ENCODE peak calls at places on chromosomes 12 and 14, in five cellular contexts. N, B, V, F and S are unnamed samples.

GRCh38 chr14:28101992-28102391 is 664.6 kb upstream of the FOXG1 start:
- DNase-seq in N (no peak), B (no peak), V (no peak), F (no peak), S (no peak)

GRCh38 chr14:81449576-81449975 is 49.5 kb upstream of the STON2 start:
- DNase-seq in N (no peak), B (no peak), V (no peak), F (no peak), S (no peak)

GRCh38 chr14:74571441-74571841 is 40.6 kb downstream of the LTBP2 start:
- DNase-seq in N (peak; percentile 64), B (no peak), V (no peak), F (no peak), S (peak; percentile 58)

GRCh38 chr12:92378682-92379479 is 233.2 kb upstream of the BTG1 start:
- DNase-seq in N (no peak), B (no peak), V (no peak), F (no peak), S (no peak)

GRCh38 chr12:90953956-90954421 is 987 bp downstream of the CCER1 start:
- DNase-seq in N (no peak), B (no peak), V (peak; percentile 38), F (peak; percentile 41), S (no peak)

GRCh38 chr14:103530390-103530789 is 1.4 kb downstream of the TRMT61A start:
- DNase-seq in N (no peak), B (no peak), V (no peak), F (no peak), S (peak; percentile 34)

GRCh38 chr14:73460691-73461127 is 2.4 kb upstream of the NUMB start:
- DNase-seq in N (peak; percentile 56), B (no peak), V (peak; percentile 37), F (no peak), S (peak; percentile 64)

GRCh38 chr14:101125719-101126375 is 222.3 kb upstream of the RTL1 start:
- DNase-seq in N (no peak), B (no peak), V (no peak), F (no peak), S (no peak)

GRCh38 chr12:86228656-86229055 is 27.5 kb downstream of the MGAT4C start:
- DNase-seq in N (no peak), B (no peak), V (no peak), F (no peak), S (no peak)

GRCh38 chr14:24080888-24081738 is 9.8 kb downstream of the CPNE6 start:
- DNase-seq in N (no peak), B (peak; percentile 67), V (peak; percentile 87), F (peak; percentile 47), S (peak; percentile 30)

GRCh38 chr12:107990325-107990724 is 138.8 kb upstream of the WSCD2 start:
- DNase-seq in N (no peak), B (peak; percentile 4), V (peak; percentile 29), F (peak; percentile 53), S (peak; percentile 45)

GRCh38 chr12:65656904-65657351 is 167.4 kb upstream of the HMGA2 start:
- DNase-seq in N (peak; percentile 94), B (peak; percentile 45), V (no peak), F (no peak), S (peak; percentile 95)

GRCh38 chr12:58341791-58342190 is 400.4 kb downstream of the ATP23 start:
- DNase-seq in N (peak; percentile 86), B (no peak), V (no peak), F (no peak), S (peak; percentile 34)

GRCh38 chr14:51652168-51653095 is 722 bp downstream of the FRMD6 start:
- DNase-seq in N (no peak), B (peak; percentile 37), V (peak; percentile 75), F (peak; percentile 27), S (no peak)

GRCh38 chr12:65536876-65537661 is 258.6 kb downstream of the MSRB3 start:
- DNase-seq in N (peak; percentile 100), B (peak; percentile 57), V (no peak), F (no peak), S (peak; percentile 95)

GRCh38 chr14:55136868-55137785 is 8.1 kb downstream of the LGALS3 start:
- DNase-seq in N (peak; percentile 89), B (no peak), V (no peak), F (no peak), S (no peak)

GRCh38 chr14:37826869-37827268 is 231.4 kb downstream of the TTC6 start:
- DNase-seq in N (no peak), B (no peak), V (no peak), F (no peak), S (no peak)

GRCh38 chr14:104268725-104269436 is 130.5 kb downstream of the KIF26A start:
- DNase-seq in N (no peak), B (no peak), V (no peak), F (no peak), S (no peak)

GRCh38 chr14:73740921-73741326 is 26.7 kb upstream of the PNMA1 start:
- DNase-seq in N (peak; percentile 82), B (no peak), V (no peak), F (no peak), S (peak; percentile 84)

GRCh38 chr12:95976416-95976832 is 19.7 kb downstream of the HAL start:
- DNase-seq in N (peak; percentile 39), B (no peak), V (no peak), F (no peak), S (peak; percentile 43)

DNA sequence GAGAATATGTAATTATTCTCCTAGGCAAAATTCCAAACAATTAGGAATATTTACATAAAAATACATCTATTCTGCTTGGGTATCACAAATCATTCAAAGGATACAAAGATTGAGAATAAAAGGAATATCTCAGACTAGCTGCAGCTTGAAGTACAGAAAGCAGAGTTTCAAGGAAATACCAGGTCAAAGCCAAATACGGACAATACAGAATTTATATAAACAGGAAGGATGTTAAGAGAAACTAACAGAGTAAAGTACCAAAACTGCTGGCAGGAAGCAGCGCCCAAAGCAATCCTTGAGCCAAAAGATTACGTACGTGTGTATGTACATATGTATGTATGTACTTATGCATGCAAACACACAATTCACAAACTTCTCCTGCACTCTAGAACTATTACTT is 86.6 kb downstream of the PPP1R12A start:
- DNase-seq in N (peak; percentile 64), B (no peak), V (no peak), F (no peak), S (no peak)
- H3K4me3 ChIP-seq in N (no peak overlapping the region), B (no peak overlapping the region), V (no peak overlapping the region), F (no peak overlapping the region), S (no peak overlapping the region)

DNA sequence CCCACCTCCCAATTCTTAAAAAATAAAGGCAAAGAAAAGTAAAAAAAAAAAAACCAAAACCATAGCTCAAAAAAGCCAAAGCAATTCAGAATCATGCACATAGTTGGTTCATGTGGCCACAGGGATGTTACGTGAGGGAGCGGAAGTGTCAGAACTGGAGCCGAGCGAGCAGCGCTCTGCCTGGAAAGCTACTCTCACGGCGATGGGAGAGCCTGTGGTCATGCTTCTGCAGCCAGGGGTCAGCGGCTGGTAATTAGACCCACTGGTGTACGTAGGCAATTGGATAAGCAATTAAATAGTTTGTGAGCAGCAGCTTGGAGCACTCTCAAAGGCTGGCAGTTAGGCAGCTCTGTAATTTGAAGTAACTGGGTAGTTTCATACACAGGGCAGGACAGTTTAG is 58.1 kb downstream of the TRHDE start:
- DNase-seq in N (peak; percentile 88), B (no peak), V (no peak), F (no peak), S (no peak)
- TF ChIP-seq CTCF in N (no peak), B (no peak), V (no peak), F (no peak), S (no peak)

DNA sequence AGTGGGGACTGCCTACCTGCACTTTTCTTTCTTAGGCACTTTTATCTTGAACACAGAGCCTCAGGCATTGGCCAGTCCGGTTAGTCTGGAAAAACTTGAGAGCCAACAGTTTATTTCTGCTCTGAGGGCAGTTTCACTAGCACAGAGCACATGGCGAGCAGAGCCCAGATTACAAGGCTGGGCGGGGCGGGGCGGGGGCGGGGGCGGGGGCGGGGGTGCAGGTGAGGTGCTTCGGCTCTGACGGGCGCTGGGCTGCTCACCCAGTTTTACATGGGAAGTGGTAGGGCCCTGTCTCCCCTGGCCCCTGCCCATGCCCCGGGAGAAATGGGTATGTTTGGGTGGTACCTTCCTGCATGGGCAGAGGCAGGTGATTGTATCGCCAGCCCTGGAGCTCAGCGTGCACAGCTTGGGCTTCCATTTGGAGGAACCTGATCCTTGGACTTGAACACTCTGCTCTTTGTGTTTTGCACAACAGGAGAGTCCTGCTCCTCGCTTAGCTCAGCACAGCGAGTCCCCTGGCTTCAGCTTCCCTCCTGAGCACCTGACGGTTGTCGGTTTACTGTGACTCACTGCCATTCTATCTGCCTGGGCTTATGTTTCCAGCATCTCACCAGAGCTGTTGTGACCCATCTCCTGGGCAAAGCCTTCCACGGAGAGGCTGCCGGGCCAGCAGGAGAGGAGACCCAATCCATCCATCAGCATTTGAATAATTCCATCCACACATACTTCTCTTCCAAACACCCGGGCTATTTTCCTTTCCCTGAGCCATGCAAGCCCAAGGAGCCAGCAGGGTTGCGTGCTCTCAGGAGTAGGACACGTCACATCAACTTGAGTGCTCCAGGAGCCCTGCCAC is 108.5 kb downstream of the ARF6 start:
- DNase-seq in N (no peak), B (peak; percentile 65), V (peak; percentile 80), F (peak; percentile 80), S (peak; percentile 94)
- H3K4me3 ChIP-seq in N (no peak overlapping the region), B (no peak overlapping the region), V (peak overlapping the region; percentile 67), F (peak overlapping the region; percentile 44), S (peak overlapping the region; percentile 25)

GRCh38 chr14:86057018-86057667 is 527.2 kb downstream of the FLRT2 start:
- DNase-seq in N (peak; percentile 53), B (no peak), V (peak; percentile 22), F (peak; percentile 7), S (peak; percentile 50)

GRCh38 chr14:86052868-86053267 is 522.9 kb downstream of the FLRT2 start:
- DNase-seq in N (no peak), B (no peak), V (no peak), F (no peak), S (no peak)

GRCh38 chr14:86050072-86050683 is 520.2 kb downstream of the FLRT2 start:
- DNase-seq in N (no peak), B (no peak), V (no peak), F (peak; percentile 78), S (no peak)

GRCh38 chr14:86055512-86055911 is 525.6 kb downstream of the FLRT2 start:
- DNase-seq in N (peak; percentile 31), B (no peak), V (peak; percentile 4), F (no peak), S (peak; percentile 32)
- TF ChIP-seq CTCF in N (no peak), B (no peak), V (peak; percentile 35), F (peak; percentile 13), S (peak; percentile 36)

GRCh38 chr12:4111010-4111409 is 162.6 kb upstream of the CCND2 start:
- DNase-seq in N (no peak), B (no peak), V (no peak), F (no peak), S (no peak)

GRCh38 chr12:4114986-4115385 is 158.6 kb upstream of the CCND2 start:
- DNase-seq in N (no peak), B (no peak), V (no peak), F (no peak), S (no peak)

GRCh38 chr12:4112734-4113396 is 160.7 kb upstream of the CCND2 start:
- DNase-seq in N (peak; percentile 40), B (no peak), V (no peak), F (no peak), S (peak; percentile 65)

GRCh38 chr12:4109826-4110225 is 163.7 kb upstream of the CCND2 start:
- DNase-seq in N (no peak), B (no peak), V (no peak), F (no peak), S (no peak)

DNA sequence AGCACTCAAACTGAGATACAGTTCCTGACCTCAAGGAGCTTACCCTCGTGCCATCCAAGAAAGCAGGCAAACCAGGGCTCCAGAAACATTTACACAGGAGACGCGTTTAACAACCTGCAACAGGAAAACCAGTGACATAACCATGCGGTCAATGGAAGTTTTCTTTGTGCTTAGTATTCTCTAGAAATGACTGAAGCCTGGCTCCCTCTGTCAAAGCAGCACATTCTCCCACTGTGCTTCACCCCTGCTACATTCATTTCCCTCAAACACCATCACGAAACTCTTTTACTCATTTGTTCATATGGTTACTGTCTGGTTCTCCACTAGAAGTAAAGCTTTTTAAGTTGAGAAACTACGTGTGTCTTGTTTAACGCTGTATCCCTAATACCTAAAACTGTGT is 161.3 kb upstream of the CCND2 start:
- DNase-seq in N (no peak), B (no peak), V (no peak), F (no peak), S (no peak)
- H3K4me3 ChIP-seq in N (no peak overlapping the region), B (no peak overlapping the region), V (no peak overlapping the region), F (no peak overlapping the region), S (no peak overlapping the region)